ENCODE peak calls at places on chromosomes 7 and 10, in five cellular contexts. Z is CD4-positive, alpha-beta T cell; D is MCF 10A; L is AG09309; W is CD8-positive, alpha-beta T cell. A is an unnamed sample.

GRCh38 chr7:70338061-70338460 is 739.8 kb downstream of the AUTS2 start:
- DNase-seq in L (no peak), D (no peak), W (no peak), Z (no peak), A (no peak)

GRCh38 chr7:137886706-137887105 is 39.9 kb upstream of the DGKI start:
- DNase-seq in W (no peak), D (no peak), L (no peak), Z (no peak), A (no peak)

GRCh38 chr10:18321371-18321770 is 181.1 kb downstream of the CACNB2 start:
- DNase-seq in Z (no peak), W (no peak), L (no peak), D (no peak), A (no peak)

GRCh38 chr10:123884351-123884906 is 7.2 kb downstream of the CPXM2 start:
- DNase-seq in W (no peak), D (no peak), L (no peak), Z (no peak), A (no peak)

GRCh38 chr10:132826524-132827422 is 40.8 kb upstream of the NKX6-2 start:
- DNase-seq in Z (no peak), W (no peak), D (no peak), L (no peak), A (no peak)

GRCh38 chr10:111525696-111526095 is 448.9 kb downstream of the ADRA2A start:
- DNase-seq in Z (no peak), D (no peak), W (no peak), L (no peak), A (no peak)

GRCh38 chr10:94287331-94287730 is 75.4 kb downstream of the NOC3L start:
- DNase-seq in W (no peak), Z (no peak), L (no peak), D (no peak), A (no peak)

GRCh38 chr10:95706990-95707389 is 13.3 kb upstream of the TCTN3 start:
- DNase-seq in W (no peak), Z (no peak), D (no peak), L (no peak), A (no peak)

GRCh38 chr7:29370531-29371314 is 176.1 kb downstream of the CHN2 start:
- DNase-seq in D (peak; percentile 70), W (no peak), L (no peak), Z (no peak), A (no peak)

GRCh38 chr7:142030846-142031245 is 35.2 kb downstream of the MGAM start:
- DNase-seq in L (no peak), W (no peak), D (no peak), Z (no peak), A (no peak)

GRCh38 chr10:22473459-22473858 is 128.2 kb downstream of the SPAG6 start:
- DNase-seq in D (no peak), Z (no peak), L (no peak), W (no peak), A (no peak)

GRCh38 chr10:102583435-102584417 is 60.6 kb upstream of the TRIM8 start:
- DNase-seq in W (peak; percentile 87), Z (peak; percentile 71), D (peak; percentile 87), L (peak; percentile 67), A (peak; percentile 79)

GRCh38 chr7:52862321-52862720 is 173.1 kb upstream of the POM121L12 start:
- DNase-seq in W (no peak), L (no peak), D (no peak), Z (no peak), A (no peak)

GRCh38 chr7:44994877-44995554 is 5.0 kb upstream of the CCM2 start:
- DNase-seq in W (no peak), D (no peak), L (no peak), Z (no peak), A (no peak)

GRCh38 chr7:80018941-80019808 is 115.5 kb upstream of the GNAI1 start:
- DNase-seq in Z (no peak), L (no peak), D (peak; percentile 60), W (peak; percentile 59), A (no peak)

GRCh38 chr10:122494833-122495232 is 33.5 kb downstream of the HTRA1 start:
- DNase-seq in Z (no peak), L (peak; percentile 58), W (no peak), D (peak; percentile 97), A (peak; percentile 58)

GRCh38 chr7:75624134-75624832 is 114.5 kb downstream of the HIP1 start:
- DNase-seq in W (no peak), D (peak; percentile 52), Z (no peak), L (peak; percentile 31), A (no peak)

GRCh38 chr10:127444155-127444554 is 105.0 kb upstream of the NPS start:
- DNase-seq in Z (no peak), D (no peak), W (no peak), L (no peak), A (no peak)
- TF ChIP-seq CTCF in Z (no peak), D (no peak), W (no peak), L (no peak), A (no peak)

GRCh38 chr10:61944445-61945123 is 43.1 kb downstream of the ARID5B start:
- DNase-seq in D (no peak), W (no peak), L (no peak), Z (no peak), A (no peak)

GRCh38 chr10:61942997-61943457 is 41.5 kb downstream of the ARID5B start:
- DNase-seq in Z (no peak), L (peak; percentile 16), D (peak; percentile 35), W (no peak), A (no peak)

GRCh38 chr10:61939575-61940301 is 38.2 kb downstream of the ARID5B start:
- DNase-seq in W (no peak), D (peak; percentile 71), Z (no peak), L (peak; percentile 58), A (no peak)

GRCh38 chr10:61941202-61941651 is 39.7 kb downstream of the ARID5B start:
- DNase-seq in D (no peak), Z (no peak), W (no peak), L (no peak), A (no peak)

GRCh38 chr10:61943699-61944444 is 42.4 kb downstream of the ARID5B start:
- DNase-seq in L (peak; percentile 27), W (no peak), Z (no peak), D (peak; percentile 51), A (no peak)
- TF ChIP-seq CTCF in L (no peak), W (no peak), Z (peak; percentile 22), D (no peak), A (no peak)

GRCh38 chr10:52923520-52923919 is 150.9 kb upstream of the MBL2 start:
- DNase-seq in W (no peak), L (no peak), D (no peak), Z (no peak), A (no peak)

DNA sequence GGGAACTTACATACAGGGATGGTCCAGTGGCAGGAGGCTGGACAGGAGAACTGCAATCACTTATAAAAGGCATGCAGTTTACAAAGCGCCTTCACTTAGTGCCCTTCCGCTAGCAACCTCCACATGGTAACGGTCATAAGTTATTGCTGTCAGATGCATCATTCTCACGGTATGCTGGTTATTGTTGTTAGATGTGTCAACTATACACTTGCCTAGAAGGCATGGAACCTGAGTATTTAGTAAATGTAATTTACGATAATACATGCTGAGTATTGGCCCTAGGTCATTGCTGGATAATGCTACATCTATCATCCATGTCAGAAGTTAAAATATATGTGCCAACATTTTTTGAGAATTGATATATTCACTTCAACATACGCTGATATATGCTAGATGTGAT is 155.1 kb upstream of the MBL2 start:
- DNase-seq in D (no peak), L (no peak), Z (no peak), W (no peak), A (no peak)
- TF ChIP-seq CTCF in D (no peak), L (no peak), Z (no peak), W (no peak), A (no peak)

GRCh38 chr7:157493776-157494175 is 157.0 kb downstream of the DNAJB6 start:
- DNase-seq in Z (no peak), L (no peak), W (peak; percentile 48), D (no peak), A (no peak)
- TF ChIP-seq CTCF in Z (no peak), L (no peak), W (no peak), D (no peak), A (no peak)

DNA sequence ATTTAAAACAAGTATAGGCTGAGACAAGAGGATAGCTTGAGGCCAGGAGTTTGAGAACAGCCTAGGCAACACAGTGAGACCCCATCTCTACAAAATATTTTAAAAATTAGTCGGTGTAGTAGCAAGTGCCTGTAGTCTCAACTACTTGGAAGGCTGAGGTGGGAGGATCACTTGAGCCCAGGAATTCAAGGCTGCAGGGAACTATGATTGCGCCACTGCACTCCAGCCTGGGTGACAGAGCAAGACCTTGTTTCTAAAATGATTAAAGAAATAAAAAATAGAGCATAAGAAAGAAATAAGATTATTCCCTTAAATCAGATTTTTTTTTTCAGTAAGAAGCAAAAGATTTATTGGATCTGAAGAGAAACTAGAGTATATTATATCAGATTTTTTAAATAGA is 11.7 kb downstream of the LRRC20 start:
- DNase-seq in Z (no peak), W (no peak), L (no peak), D (no peak), A (no peak)
- TF ChIP-seq CTCF in Z (no peak), W (no peak), L (no peak), D (no peak), A (no peak)

GRCh38 chr10:106609867-106610266 is 554.6 kb downstream of the SORCS1 start:
- DNase-seq in D (peak; percentile 40), Z (no peak), L (no peak), W (no peak), A (no peak)
- TF ChIP-seq CTCF in D (peak; percentile 27), Z (no peak), L (no peak), W (no peak), A (no peak)

DNA sequence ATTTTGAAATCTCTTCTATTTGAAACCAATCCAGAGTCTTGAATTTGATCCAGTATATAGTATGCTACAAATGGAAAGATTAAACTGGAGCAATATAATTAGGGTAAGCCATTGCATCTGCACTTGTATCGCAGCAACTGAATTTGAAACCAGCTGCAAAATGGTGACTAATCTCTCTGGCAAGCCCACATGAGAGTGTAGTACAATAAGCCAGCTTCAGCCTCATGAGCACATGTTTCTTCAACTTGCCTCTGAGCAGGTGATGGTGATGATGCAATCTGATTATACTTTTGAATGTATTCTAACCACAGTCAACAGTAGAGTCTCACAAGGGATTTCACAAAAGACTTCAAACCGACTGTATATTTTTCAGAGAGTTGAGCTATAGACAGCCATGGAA is 828 bp upstream of the RPA3 start:
- DNase-seq in Z (no peak), D (peak; percentile 96), W (no peak), L (peak; percentile 83), A (no peak)
- TF ChIP-seq CTCF in Z (no peak), D (no peak), W (no peak), L (no peak), A (no peak)

DNA sequence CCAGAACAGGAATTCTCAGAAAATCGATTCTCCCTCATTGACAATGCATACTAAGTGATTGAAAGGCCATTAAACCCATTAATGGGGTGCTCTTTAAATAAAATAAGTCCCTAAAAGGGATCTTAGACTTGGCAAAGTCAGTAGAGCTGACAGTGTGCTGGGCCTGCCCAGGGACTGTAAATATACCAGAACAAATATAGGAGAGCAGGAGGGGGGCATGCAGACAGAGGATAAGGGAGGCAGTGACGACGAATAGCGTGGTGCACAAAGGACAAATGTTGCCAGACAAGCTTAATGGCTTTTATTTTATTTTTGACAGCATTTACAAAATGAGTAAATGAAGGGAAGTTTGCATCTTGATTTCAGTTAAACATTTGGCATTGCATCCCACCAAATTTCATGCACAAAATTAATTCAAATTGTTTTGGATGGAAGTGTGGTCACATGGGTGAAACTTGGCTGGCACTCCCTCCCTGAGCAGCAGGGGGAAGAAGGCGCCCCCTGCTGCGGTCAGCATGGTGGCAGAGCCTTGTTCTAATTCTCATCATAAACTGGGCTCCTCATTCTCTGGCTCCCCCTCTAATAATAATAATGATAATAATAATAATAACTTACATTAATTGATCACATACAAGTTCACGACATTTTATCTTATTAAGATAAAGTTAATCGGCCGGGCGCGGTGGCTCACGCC is 215.9 kb downstream of the SNX10 start:
- DNase-seq in L (no peak), W (no peak), D (no peak), Z (no peak), A (no peak)
- TF ChIP-seq CTCF in L (no peak), W (no peak), D (no peak), Z (no peak), A (no peak)

A was measured in omental fat pad.